ENCODE peak calls at places on chromosomes 11 and 22, in six cellular contexts. One of them, this sample, is unnamed.

GRCh38 chr22:29148036-29148435 is 57.7 kb upstream of the EMID1 start:
- DNase-seq in thoracic aorta: no peak
- DNase-seq in esophagus muscularis mucosa: no peak
- DNase-seq in neuronal stem cell: no peak
- DNase-seq in tibial nerve: no peak
- DNase-seq in lower lobe of right lung: no peak
- DNase-seq in this sample: no peak

GRCh38 chr11:67113231-67113721 is 5.8 kb upstream of the KDM2A start:
- DNase-seq in thoracic aorta: no peak
- DNase-seq in esophagus muscularis mucosa: no peak
- DNase-seq in neuronal stem cell: no peak
- DNase-seq in tibial nerve: no peak
- DNase-seq in lower lobe of right lung: no peak
- DNase-seq in this sample: no peak

GRCh38 chr11:44397586-44398178 is 87.7 kb upstream of the ALX4 start:
- DNase-seq in thoracic aorta: no peak
- DNase-seq in esophagus muscularis mucosa: no peak
- DNase-seq in neuronal stem cell: no peak
- DNase-seq in tibial nerve: no peak
- DNase-seq in lower lobe of right lung: no peak
- DNase-seq in this sample: no peak

GRCh38 chr11:11618973-11619435 is 2.8 kb downstream of the GALNT18 start:
- DNase-seq in thoracic aorta: no peak
- DNase-seq in esophagus muscularis mucosa: peak; percentile 68
- DNase-seq in neuronal stem cell: no peak
- DNase-seq in tibial nerve: no peak
- DNase-seq in lower lobe of right lung: no peak
- DNase-seq in this sample: no peak

GRCh38 chr11:28529540-28530410 is 421.6 kb downstream of the METTL15 start:
- DNase-seq in thoracic aorta: no peak
- DNase-seq in esophagus muscularis mucosa: no peak
- DNase-seq in neuronal stem cell: peak; percentile 24
- DNase-seq in tibial nerve: peak; percentile 10
- DNase-seq in lower lobe of right lung: no peak
- DNase-seq in this sample: no peak

GRCh38 chr22:27388090-27388600 is 413.4 kb downstream of the MN1 start:
- DNase-seq in thoracic aorta: no peak
- DNase-seq in esophagus muscularis mucosa: no peak
- DNase-seq in neuronal stem cell: no peak
- DNase-seq in tibial nerve: no peak
- DNase-seq in lower lobe of right lung: no peak
- DNase-seq in this sample: no peak

GRCh38 chr11:456533-456932 is 6.5 kb downstream of the PTDSS2 start:
- DNase-seq in thoracic aorta: no peak
- DNase-seq in esophagus muscularis mucosa: no peak
- DNase-seq in neuronal stem cell: no peak
- DNase-seq in tibial nerve: no peak
- DNase-seq in lower lobe of right lung: no peak
- DNase-seq in this sample: peak; percentile 34

GRCh38 chr11:12007769-12008737 is at the start of gene DKK3:
- DNase-seq in thoracic aorta: no peak
- DNase-seq in esophagus muscularis mucosa: no peak
- DNase-seq in neuronal stem cell: peak; percentile 43
- DNase-seq in tibial nerve: no peak
- DNase-seq in lower lobe of right lung: no peak
- DNase-seq in this sample: no peak

GRCh38 chr11:76653674-76654309 is 16.8 kb downstream of the LRRC32 start:
- DNase-seq in thoracic aorta: no peak
- DNase-seq in esophagus muscularis mucosa: no peak
- DNase-seq in neuronal stem cell: no peak
- DNase-seq in tibial nerve: peak; percentile 53
- DNase-seq in lower lobe of right lung: no peak
- DNase-seq in this sample: no peak

GRCh38 chr11:41989173-41989572 is 529.7 kb upstream of the LRRC4C start:
- DNase-seq in thoracic aorta: no peak
- DNase-seq in esophagus muscularis mucosa: no peak
- DNase-seq in neuronal stem cell: no peak
- DNase-seq in tibial nerve: no peak
- DNase-seq in lower lobe of right lung: no peak
- DNase-seq in this sample: no peak

GRCh38 chr11:131579932-131580387 is 209.5 kb downstream of the NTM start:
- DNase-seq in thoracic aorta: no peak
- DNase-seq in esophagus muscularis mucosa: no peak
- DNase-seq in neuronal stem cell: peak; percentile 37
- DNase-seq in tibial nerve: peak; percentile 8
- DNase-seq in lower lobe of right lung: no peak
- DNase-seq in this sample: no peak

GRCh38 chr11:61065955-61066638 is 36.2 kb upstream of the CD5 start:
- DNase-seq in thoracic aorta: no peak
- DNase-seq in esophagus muscularis mucosa: no peak
- DNase-seq in neuronal stem cell: no peak
- DNase-seq in tibial nerve: no peak
- DNase-seq in lower lobe of right lung: no peak
- DNase-seq in this sample: no peak

GRCh38 chr22:35418088-35418487 is 18.1 kb downstream of the MCM5 start:
- DNase-seq in thoracic aorta: no peak
- DNase-seq in esophagus muscularis mucosa: no peak
- DNase-seq in neuronal stem cell: no peak
- DNase-seq in tibial nerve: no peak
- DNase-seq in lower lobe of right lung: no peak
- DNase-seq in this sample: no peak

GRCh38 chr11:59224419-59224928 is 11.7 kb upstream of the MPEG1 start:
- DNase-seq in thoracic aorta: no peak
- DNase-seq in esophagus muscularis mucosa: no peak
- DNase-seq in neuronal stem cell: no peak
- DNase-seq in tibial nerve: peak; percentile 65
- DNase-seq in lower lobe of right lung: no peak
- DNase-seq in this sample: no peak

GRCh38 chr11:75365711-75366181 is 14.3 kb upstream of the ARRB1 start:
- DNase-seq in thoracic aorta: no peak
- DNase-seq in esophagus muscularis mucosa: no peak
- DNase-seq in neuronal stem cell: no peak
- DNase-seq in tibial nerve: no peak
- DNase-seq in lower lobe of right lung: no peak
- DNase-seq in this sample: no peak

GRCh38 chr11:8720868-8721739 is 38.5 kb downstream of the RPL27A start:
- DNase-seq in thoracic aorta: no peak
- DNase-seq in esophagus muscularis mucosa: no peak
- DNase-seq in neuronal stem cell: no peak
- DNase-seq in tibial nerve: no peak
- DNase-seq in lower lobe of right lung: no peak
- DNase-seq in this sample: no peak

GRCh38 chr11:121711236-121711635 is 258.5 kb upstream of the SORL1-AS1 start:
- DNase-seq in thoracic aorta: no peak
- DNase-seq in esophagus muscularis mucosa: no peak
- DNase-seq in neuronal stem cell: no peak
- DNase-seq in tibial nerve: no peak
- DNase-seq in lower lobe of right lung: no peak
- DNase-seq in this sample: no peak

GRCh38 chr22:47433627-47434026 is 671.2 kb downstream of the TBC1D22A start:
- DNase-seq in thoracic aorta: no peak
- DNase-seq in esophagus muscularis mucosa: peak; percentile 88
- DNase-seq in neuronal stem cell: no peak
- DNase-seq in tibial nerve: no peak
- DNase-seq in lower lobe of right lung: no peak
- DNase-seq in this sample: no peak

GRCh38 chr22:47434336-47435203 is 672.1 kb downstream of the TBC1D22A start:
- DNase-seq in thoracic aorta: no peak
- DNase-seq in esophagus muscularis mucosa: peak; percentile 89
- DNase-seq in neuronal stem cell: no peak
- DNase-seq in tibial nerve: no peak
- DNase-seq in lower lobe of right lung: no peak
- DNase-seq in this sample: no peak

GRCh38 chr22:47435204-47435487 is 672.7 kb downstream of the TBC1D22A start:
- DNase-seq in thoracic aorta: no peak
- DNase-seq in esophagus muscularis mucosa: no peak
- DNase-seq in neuronal stem cell: no peak
- DNase-seq in tibial nerve: no peak
- DNase-seq in lower lobe of right lung: no peak
- DNase-seq in this sample: no peak

GRCh38 chr22:47435826-47436225 is 673.4 kb downstream of the TBC1D22A start:
- DNase-seq in thoracic aorta: no peak
- DNase-seq in esophagus muscularis mucosa: peak; percentile 50
- DNase-seq in neuronal stem cell: no peak
- DNase-seq in tibial nerve: no peak
- DNase-seq in lower lobe of right lung: no peak
- DNase-seq in this sample: no peak

GRCh38 chr22:47432683-47433082 is 670.2 kb downstream of the TBC1D22A start:
- DNase-seq in thoracic aorta: no peak
- DNase-seq in esophagus muscularis mucosa: no peak
- DNase-seq in neuronal stem cell: no peak
- DNase-seq in tibial nerve: no peak
- DNase-seq in lower lobe of right lung: no peak
- DNase-seq in this sample: no peak
- H3K9me3 ChIP-seq in thoracic aorta: no peaks in the 10 kb centered on the region
- H3K9me3 ChIP-seq in esophagus muscularis mucosa: no peaks in the 10 kb centered on the region
- H3K9me3 ChIP-seq in neuronal stem cell: no peaks in the 10 kb centered on the region
- H3K9me3 ChIP-seq in tibial nerve: no peaks in the 10 kb centered on the region
- H3K9me3 ChIP-seq in lower lobe of right lung: peaks cover 3% of the 10 kb centered on the region
- H3K9me3 ChIP-seq in this sample: no peaks in the 10 kb centered on the region

GRCh38 chr22:48565901-48566501 is 1261.7 kb downstream of the BRD1 start:
- DNase-seq in thoracic aorta: no peak
- DNase-seq in esophagus muscularis mucosa: no peak
- DNase-seq in neuronal stem cell: no peak
- DNase-seq in tibial nerve: no peak
- DNase-seq in lower lobe of right lung: no peak
- DNase-seq in this sample: no peak

GRCh38 chr22:48564995-48565394 is 1262.7 kb downstream of the BRD1 start:
- DNase-seq in thoracic aorta: no peak
- DNase-seq in esophagus muscularis mucosa: no peak
- DNase-seq in neuronal stem cell: no peak
- DNase-seq in tibial nerve: no peak
- DNase-seq in lower lobe of right lung: peak; percentile 31
- DNase-seq in this sample: no peak

GRCh38 chr22:48567213-48567975 is 1260.3 kb downstream of the BRD1 start:
- DNase-seq in thoracic aorta: no peak
- DNase-seq in esophagus muscularis mucosa: no peak
- DNase-seq in neuronal stem cell: no peak
- DNase-seq in tibial nerve: no peak
- DNase-seq in lower lobe of right lung: peak; percentile 28
- DNase-seq in this sample: no peak

GRCh38 chr22:48568736-48569330 is 1258.8 kb downstream of the BRD1 start:
- DNase-seq in thoracic aorta: no peak
- DNase-seq in esophagus muscularis mucosa: no peak
- DNase-seq in neuronal stem cell: no peak
- DNase-seq in tibial nerve: no peak
- DNase-seq in lower lobe of right lung: peak; percentile 24
- DNase-seq in this sample: no peak

GRCh38 chr22:48566741-48567140 is 1260.9 kb downstream of the BRD1 start:
- DNase-seq in thoracic aorta: no peak
- DNase-seq in esophagus muscularis mucosa: no peak
- DNase-seq in neuronal stem cell: no peak
- DNase-seq in tibial nerve: no peak
- DNase-seq in lower lobe of right lung: peak; percentile 4
- DNase-seq in this sample: no peak
- H3K9me3 ChIP-seq in thoracic aorta: peaks cover 4% of the 10 kb centered on the region
- H3K9me3 ChIP-seq in esophagus muscularis mucosa: no peaks in the 10 kb centered on the region
- H3K9me3 ChIP-seq in neuronal stem cell: peaks cover 4% of the 10 kb centered on the region
- H3K9me3 ChIP-seq in tibial nerve: no peaks in the 10 kb centered on the region
- H3K9me3 ChIP-seq in lower lobe of right lung: no peaks in the 10 kb centered on the region
- H3K9me3 ChIP-seq in this sample: no peaks in the 10 kb centered on the region

GRCh38 chr22:48141301-48141700 is 1378.9 kb downstream of the TBC1D22A start:
- DNase-seq in thoracic aorta: no peak
- DNase-seq in esophagus muscularis mucosa: no peak
- DNase-seq in neuronal stem cell: no peak
- DNase-seq in tibial nerve: no peak
- DNase-seq in lower lobe of right lung: no peak
- DNase-seq in this sample: no peak
- H3K9me3 ChIP-seq in thoracic aorta: no peaks in the 10 kb centered on the region
- H3K9me3 ChIP-seq in esophagus muscularis mucosa: no peaks in the 10 kb centered on the region
- H3K9me3 ChIP-seq in neuronal stem cell: no peaks in the 10 kb centered on the region
- H3K9me3 ChIP-seq in tibial nerve: no peaks in the 10 kb centered on the region
- H3K9me3 ChIP-seq in lower lobe of right lung: no peaks in the 10 kb centered on the region
- H3K9me3 ChIP-seq in this sample: no peaks in the 10 kb centered on the region

GRCh38 chr11:17375547-17375946 is 12.9 kb downstream of the KCNJ11 start:
- DNase-seq in thoracic aorta: no peak
- DNase-seq in esophagus muscularis mucosa: no peak
- DNase-seq in neuronal stem cell: no peak
- DNase-seq in tibial nerve: no peak
- DNase-seq in lower lobe of right lung: no peak
- DNase-seq in this sample: no peak

GRCh38 chr11:17381156-17381555 is 7.3 kb downstream of the KCNJ11 start:
- DNase-seq in thoracic aorta: no peak
- DNase-seq in esophagus muscularis mucosa: no peak
- DNase-seq in neuronal stem cell: no peak
- DNase-seq in tibial nerve: no peak
- DNase-seq in lower lobe of right lung: no peak
- DNase-seq in this sample: no peak

GRCh38 chr11:17379383-17380180 is 8.9 kb downstream of the KCNJ11 start:
- DNase-seq in thoracic aorta: no peak
- DNase-seq in esophagus muscularis mucosa: no peak
- DNase-seq in neuronal stem cell: no peak
- DNase-seq in tibial nerve: no peak
- DNase-seq in lower lobe of right lung: no peak
- DNase-seq in this sample: no peak

GRCh38 chr11:17378655-17379054 is 9.8 kb downstream of the KCNJ11 start:
- DNase-seq in thoracic aorta: no peak
- DNase-seq in esophagus muscularis mucosa: no peak
- DNase-seq in neuronal stem cell: no peak
- DNase-seq in tibial nerve: no peak
- DNase-seq in lower lobe of right lung: no peak
- DNase-seq in this sample: no peak

DNA sequence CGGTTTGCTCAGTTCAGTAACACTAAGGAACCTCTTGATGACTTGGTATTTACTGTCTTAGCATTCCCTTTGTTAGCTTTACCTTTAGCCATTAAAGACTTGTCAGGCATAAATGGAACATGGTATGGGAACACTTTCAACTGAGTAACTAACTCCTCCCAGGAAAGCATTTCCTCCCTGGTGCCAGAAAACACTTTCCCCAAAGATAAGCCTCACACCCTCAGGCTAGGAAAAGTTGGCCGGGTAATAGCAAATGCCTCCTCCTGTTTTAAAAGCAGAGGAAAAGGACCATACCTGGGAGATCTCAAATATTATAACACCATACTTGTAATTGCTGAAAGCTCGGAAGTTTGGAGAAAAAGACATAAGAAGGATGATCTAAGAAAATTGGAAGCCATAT is 12.0 kb downstream of the KCNJ11 start:
- DNase-seq in thoracic aorta: no peak
- DNase-seq in esophagus muscularis mucosa: no peak
- DNase-seq in neuronal stem cell: no peak
- DNase-seq in tibial nerve: no peak
- DNase-seq in lower lobe of right lung: no peak
- DNase-seq in this sample: no peak
- H3K9me3 ChIP-seq in thoracic aorta: peaks cover 20% of the 10 kb centered on the region
- H3K9me3 ChIP-seq in esophagus muscularis mucosa: no peaks in the 10 kb centered on the region
- H3K9me3 ChIP-seq in neuronal stem cell: peaks cover 67% of the 10 kb centered on the region
- H3K9me3 ChIP-seq in tibial nerve: peaks cover 9% of the 10 kb centered on the region
- H3K9me3 ChIP-seq in lower lobe of right lung: peaks cover 25% of the 10 kb centered on the region
- H3K9me3 ChIP-seq in this sample: peaks cover 8% of the 10 kb centered on the region

DNA sequence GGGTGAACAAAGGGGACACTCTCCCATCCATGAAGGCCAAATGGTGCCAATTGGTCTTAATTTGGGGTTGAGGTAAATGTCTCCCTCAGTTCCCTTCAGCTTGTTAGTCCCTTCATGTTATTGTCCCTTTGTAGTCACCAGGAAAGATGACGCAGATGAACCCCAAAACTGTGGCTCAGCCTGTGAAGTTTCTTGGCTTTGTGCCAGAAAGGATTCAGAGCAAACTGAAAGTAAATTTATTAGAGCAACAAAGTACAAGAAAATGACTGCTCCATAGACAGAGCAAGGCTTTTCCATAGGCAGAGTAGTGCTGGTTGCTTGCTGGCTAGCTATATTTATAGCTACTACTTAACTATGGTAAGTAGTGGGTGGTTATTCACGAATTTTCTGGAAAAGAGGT is 16.7 kb downstream of the OR4C3 start:
- DNase-seq in thoracic aorta: no peak
- DNase-seq in esophagus muscularis mucosa: no peak
- DNase-seq in neuronal stem cell: no peak
- DNase-seq in tibial nerve: no peak
- DNase-seq in lower lobe of right lung: no peak
- DNase-seq in this sample: no peak
- H3K9me3 ChIP-seq in thoracic aorta: no peaks in the 10 kb centered on the region
- H3K9me3 ChIP-seq in esophagus muscularis mucosa: no peaks in the 10 kb centered on the region
- H3K9me3 ChIP-seq in neuronal stem cell: no peaks in the 10 kb centered on the region
- H3K9me3 ChIP-seq in tibial nerve: no peaks in the 10 kb centered on the region
- H3K9me3 ChIP-seq in lower lobe of right lung: no peaks in the 10 kb centered on the region
- H3K9me3 ChIP-seq in this sample: peaks cover 7% of the 10 kb centered on the region